ENCODE peak calls at places on chromosome 2, in five cellular contexts. Z, R, Y, Q and E are unnamed samples.

GRCh38 chr2:191696960-191697359 is 19.0 kb downstream of the NABP1 start:
- DNase-seq in Q (no peak), R (no peak), Y (no peak), Z (no peak), E (no peak)

GRCh38 chr2:188414869-188415753 is 123.4 kb downstream of the GULP1 start:
- DNase-seq in Z (no peak), R (no peak), Y (no peak), Q (no peak), E (no peak)

GRCh38 chr2:128809256-128809636 is 490.6 kb upstream of the HS6ST1 start:
- DNase-seq in Z (no peak), Q (no peak), Y (no peak), R (no peak), E (no peak)

GRCh38 chr2:86393521-86394490 is 47.4 kb upstream of the KDM3A start:
- DNase-seq in Z (no peak), R (no peak), Q (no peak), Y (no peak), E (no peak)

GRCh38 chr2:128773641-128774319 is 455.1 kb upstream of the HS6ST1 start:
- DNase-seq in R (no peak), Z (no peak), Y (no peak), Q (no peak), E (no peak)

GRCh38 chr2:157785866-157786662 is 90.1 kb downstream of the ACVR1 start:
- DNase-seq in Q (no peak), Y (peak; percentile 30), R (no peak), Z (no peak), E (no peak)

GRCh38 chr2:70696142-70696541 is 71.9 kb downstream of the ADD2 start:
- DNase-seq in Z (no peak), Q (no peak), R (no peak), Y (no peak), E (no peak)

GRCh38 chr2:86372641-86373502 is 35.4 kb upstream of the REEP1 start:
- DNase-seq in Y (peak; percentile 40), R (no peak), Z (peak; percentile 43), Q (peak; percentile 63), E (peak; percentile 54)

GRCh38 chr2:36485521-36485920 is 112.4 kb downstream of the FEZ2 start:
- DNase-seq in R (no peak), Z (no peak), Y (no peak), Q (no peak), E (no peak)

GRCh38 chr2:168816369-168816768 is 13.9 kb downstream of the NOSTRIN start:
- DNase-seq in Q (no peak), Y (no peak), R (no peak), Z (no peak), E (no peak)

GRCh38 chr2:126808929-126809328 is 89.8 kb upstream of the TEX51 start:
- DNase-seq in R (no peak), Z (no peak), Y (no peak), Q (no peak), E (peak; percentile 26)

GRCh38 chr2:164761737-164762460 is 79.7 kb downstream of the COBLL1 start:
- DNase-seq in R (no peak), Z (no peak), Q (no peak), Y (no peak), E (no peak)

GRCh38 chr2:164756773-164757172 is 84.8 kb downstream of the COBLL1 start:
- DNase-seq in Q (peak; percentile 15), Z (no peak), Y (no peak), R (no peak), E (no peak)

GRCh38 chr2:164754157-164755093 is 87.2 kb downstream of the COBLL1 start:
- DNase-seq in Z (no peak), R (no peak), Y (no peak), Q (no peak), E (no peak)

GRCh38 chr2:164763431-164763830 is 78.2 kb downstream of the COBLL1 start:
- DNase-seq in Z (no peak), R (no peak), Q (no peak), Y (no peak), E (no peak)

DNA sequence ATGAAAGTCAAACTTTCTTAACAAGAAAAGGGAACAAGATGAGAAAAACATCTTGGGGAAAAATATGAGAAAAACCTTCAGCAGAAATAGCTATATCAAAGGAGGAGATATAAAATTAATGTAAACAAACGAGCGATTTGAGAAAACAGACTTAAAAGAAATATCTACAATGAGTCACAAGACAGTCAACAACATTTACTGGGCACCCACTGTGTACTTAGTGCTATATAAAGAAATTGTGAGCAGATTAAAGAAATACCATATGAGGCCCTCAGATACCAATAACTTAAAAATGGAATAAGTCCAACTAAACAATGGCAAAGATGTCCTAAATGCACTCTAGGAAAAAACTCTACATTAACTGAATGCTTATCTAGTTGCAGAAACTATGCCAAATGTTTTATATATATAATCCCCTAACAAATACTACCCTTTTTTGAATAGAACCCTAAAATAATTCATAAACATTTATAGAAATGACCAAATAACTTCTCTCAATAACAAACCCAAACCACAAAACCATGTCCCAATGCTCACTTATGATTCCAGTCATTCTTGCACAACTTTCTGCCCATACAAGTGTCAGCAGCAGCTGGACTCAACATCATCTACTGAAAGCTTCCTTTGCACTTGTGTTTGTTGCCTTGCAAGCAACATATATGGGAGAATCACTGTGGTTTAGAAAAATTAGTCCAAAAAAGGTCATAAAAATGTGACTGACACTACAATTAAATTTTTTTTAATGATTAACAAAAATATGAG is 83.5 kb downstream of the COBLL1 start:
- DNase-seq in Q (peak; percentile 41), R (no peak), Z (peak; percentile 4), Y (no peak), E (no peak)
- TF ChIP-seq ESRRA in Q (no peak), R (no peak), Z (no peak), Y (no peak), E (no peak)

DNA sequence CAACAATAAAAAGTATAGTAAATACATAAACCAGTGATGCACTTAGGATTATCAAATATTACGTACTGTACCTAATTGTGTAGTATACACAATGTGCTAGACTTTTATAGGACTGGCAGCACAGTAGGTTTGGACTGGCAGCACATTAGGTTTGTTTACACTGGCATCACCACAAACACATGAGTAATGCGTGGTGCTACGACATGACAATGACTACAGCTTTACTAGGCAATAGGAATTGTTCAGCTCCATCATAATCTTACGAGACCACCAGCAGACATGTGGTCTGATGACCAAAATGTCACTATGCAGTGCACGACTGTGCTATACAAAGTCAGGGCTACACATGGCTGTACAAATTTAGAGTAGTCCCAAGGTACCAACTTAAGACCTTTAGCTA is 2.3 kb downstream of the MBOAT2 start:
- DNase-seq in Q (no peak), Z (peak; percentile 20), R (no peak), Y (no peak), E (no peak)
- TF ChIP-seq ESRRA in Q (no peak), Z (no peak), R (no peak), Y (no peak), E (no peak)

DNA sequence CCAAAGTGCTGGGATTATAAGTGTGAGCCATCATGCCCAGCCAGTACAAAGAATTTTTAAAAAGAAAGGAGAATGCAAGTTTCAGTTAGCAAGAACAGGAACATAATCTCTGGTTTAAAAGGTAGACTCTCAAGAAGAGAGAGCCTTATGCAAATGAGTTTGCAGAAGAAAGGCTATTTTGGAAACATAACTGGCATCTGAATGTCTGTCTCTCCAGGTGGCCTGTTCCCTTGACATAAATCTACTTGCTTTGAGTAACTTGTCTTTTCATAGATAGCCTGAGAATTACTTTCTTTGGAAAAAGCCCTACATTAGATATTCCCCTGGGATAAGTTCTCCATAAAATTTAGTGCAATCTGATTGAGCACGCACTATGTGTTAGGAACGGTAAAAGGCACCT is 109.6 kb downstream of the ICOS start:
- DNase-seq in Q (no peak), Y (no peak), Z (no peak), R (no peak), E (no peak)
- TF ChIP-seq ESRRA in Q (no peak), Y (no peak), Z (no peak), R (no peak), E (no peak)

DNA sequence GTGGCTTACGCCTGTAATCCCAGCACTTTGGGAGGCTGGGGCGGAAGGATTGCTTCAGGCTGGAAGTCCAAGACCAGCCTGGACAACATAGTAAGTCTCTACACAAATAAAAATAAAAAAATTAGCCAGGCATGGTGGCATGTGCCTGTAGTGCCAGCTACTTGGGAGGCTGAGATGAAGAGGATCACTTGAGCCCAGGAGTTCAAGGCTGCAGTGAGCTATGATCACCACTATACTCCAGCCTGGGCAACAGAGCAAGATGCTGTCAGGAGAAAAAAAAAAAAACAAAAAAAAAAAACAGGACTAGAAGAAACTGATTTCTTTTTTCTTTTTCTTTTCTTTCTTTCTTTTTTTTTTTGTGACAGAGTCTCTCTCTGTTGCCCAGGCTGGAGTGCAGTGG is 13.6 kb downstream of the SPDYA start:
- DNase-seq in Z (no peak), R (no peak), Q (no peak), Y (no peak), E (no peak)
- TF ChIP-seq ESRRA in Z (no peak), R (no peak), Q (no peak), Y (no peak), E (no peak)

DNA sequence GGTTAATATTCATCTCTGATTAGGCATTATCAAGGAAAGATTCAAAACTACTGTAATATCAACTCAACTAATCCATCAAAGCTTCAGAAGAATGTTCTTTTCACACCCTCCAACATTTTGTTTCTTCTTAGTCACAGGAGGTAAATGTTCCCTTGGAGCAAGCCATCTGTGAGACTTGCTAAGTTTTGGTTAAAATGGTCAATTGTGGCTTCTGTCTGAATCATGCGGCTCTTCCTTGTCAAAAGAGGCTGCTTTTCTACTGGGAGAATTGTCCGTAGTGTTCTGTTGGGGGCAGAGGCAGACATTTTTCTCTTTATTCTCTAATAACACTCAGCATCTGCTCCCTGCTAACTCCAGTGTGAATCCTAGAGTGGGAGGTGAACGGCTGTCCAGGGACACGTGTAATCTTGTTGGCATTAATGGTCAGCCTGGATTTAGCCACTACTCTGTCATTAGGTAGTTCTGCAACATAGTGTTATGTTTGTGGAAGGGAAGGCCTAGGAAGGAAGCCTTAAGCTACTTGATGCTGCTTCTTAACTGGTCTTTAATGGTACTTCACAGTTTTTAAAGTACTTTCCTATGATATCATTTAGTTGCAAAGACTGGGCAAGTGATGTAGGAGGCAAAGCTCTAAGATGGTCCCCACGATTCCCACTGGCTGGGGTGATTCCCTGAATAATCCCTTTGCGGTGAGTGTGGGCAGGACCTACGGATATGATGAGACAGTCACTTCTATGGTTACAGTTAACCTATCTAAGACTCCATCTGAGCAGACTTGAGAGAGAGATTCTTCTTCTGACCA is 22.6 kb upstream of the FAP start:
- DNase-seq in Y (no peak), Z (no peak), R (no peak), Q (no peak), E (no peak)
- TF ChIP-seq ESRRA in Y (no peak), Z (no peak), R (no peak), Q (no peak), E (no peak)

DNA sequence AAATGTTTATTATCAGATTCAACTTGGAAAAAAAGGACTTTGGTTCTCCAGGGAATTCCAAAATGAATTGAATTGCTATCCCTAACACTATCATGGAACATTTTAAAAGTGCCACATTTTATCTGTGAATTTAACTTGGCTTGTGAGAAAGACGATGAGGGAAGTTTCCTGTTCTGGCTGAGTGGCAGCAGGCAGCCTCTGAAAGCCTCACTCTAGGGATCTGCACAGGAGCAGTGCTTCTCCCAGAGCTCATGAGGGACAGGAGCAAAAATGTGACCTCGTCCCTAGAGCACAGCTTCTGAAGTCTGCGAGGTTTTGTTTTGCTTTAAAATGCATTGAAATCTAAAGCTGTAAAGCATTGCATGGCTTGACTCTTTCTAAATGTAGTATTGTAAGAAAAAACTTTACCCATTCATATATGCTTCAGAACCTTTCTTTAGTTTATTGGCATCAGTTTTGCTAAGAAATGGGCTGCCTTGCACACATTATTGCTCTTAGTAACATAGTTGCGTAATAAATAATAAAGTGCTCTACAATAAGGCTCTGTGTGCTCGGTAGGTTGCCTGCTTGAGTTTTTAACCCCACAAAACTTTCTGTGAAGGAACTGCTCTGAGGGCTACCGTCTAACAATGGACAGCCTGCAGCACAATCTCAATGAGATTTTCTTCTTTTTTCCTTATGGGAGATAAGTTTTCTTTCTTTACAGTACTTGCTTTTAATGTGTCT is 136.2 kb upstream of the CDCA7 start:
- DNase-seq in Y (no peak), Q (peak; percentile 15), R (no peak), Z (no peak), E (no peak)
- TF ChIP-seq ESRRA in Y (no peak), Q (no peak), R (no peak), Z (no peak), E (no peak)